ENCODE peak calls at places on chromosomes 13 and 19, in ten cellular contexts. S, G, O, X, N, R, A, W, V and Z are unnamed samples.
A peak's percentile ranks its signal among the peaks of the same experiment; 100 is the strongest.

GRCh38 chr19:19461671-19462622 is 53.4 kb downstream of the TSSK6 start:
- DNase-seq in N (no peak), R (peak; percentile 27), S (peak; percentile 94), O (peak; percentile 58), A (peak; percentile 64), X (peak; percentile 69), W (peak; percentile 44), G (peak; percentile 72), V (peak; percentile 81), Z (peak; percentile 66)

GRCh38 chr19:36266375-36266961 is 51.6 kb downstream of the ZNF146 start:
- DNase-seq in G (no peak), V (no peak), S (no peak), X (no peak), N (no peak), A (peak; percentile 66), W (peak; percentile 18), R (no peak), O (peak; percentile 29), Z (no peak)

GRCh38 chr19:5403968-5404640 is 51.1 kb upstream of the ZNRF4 start:
- DNase-seq in W (peak; percentile 79), O (peak; percentile 74), R (peak; percentile 95), A (peak; percentile 82), S (peak; percentile 99), V (peak; percentile 76), N (peak; percentile 86), X (peak; percentile 75), G (no peak), Z (peak; percentile 39)

GRCh38 chr13:39531646-39532045 is 71.3 kb downstream of the LHFPL6 start:
- DNase-seq in N (no peak), G (no peak), V (no peak), W (peak; percentile 25), X (no peak), O (no peak), R (no peak), A (no peak), S (no peak), Z (no peak)

GRCh38 chr13:62931901-62932883 is 1516.5 kb upstream of the PCDH20 start:
- DNase-seq in R (no peak), O (no peak), V (no peak), S (no peak), W (peak; percentile 1), G (no peak), X (no peak), A (no peak), N (no peak), Z (no peak)

GRCh38 chr13:40495620-40496001 is 170.8 kb downstream of the FOXO1 start:
- DNase-seq in X (no peak), G (no peak), S (no peak), O (no peak), A (no peak), V (no peak), W (no peak), N (no peak), R (no peak), Z (no peak)

GRCh38 chr13:27966641-27967202 is 2.4 kb downstream of the CDX2 start:
- DNase-seq in V (no peak), X (peak; percentile 34), O (no peak), R (no peak), G (peak; percentile 38), A (no peak), S (peak; percentile 90), W (no peak), N (no peak), Z (no peak)

GRCh38 chr13:29129616-29130015 is 309.5 kb downstream of the MTUS2 start:
- DNase-seq in R (no peak), V (no peak), O (no peak), S (no peak), A (no peak), X (no peak), G (no peak), W (no peak), N (no peak), Z (no peak)

GRCh38 chr13:64849174-64849573 is 2381.0 kb downstream of the PCDH9 start:
- DNase-seq in G (no peak), R (no peak), N (no peak), W (no peak), O (no peak), S (no peak), X (no peak), V (no peak), A (no peak), Z (no peak)

GRCh38 chr13:80133631-80134083 is 207.3 kb downstream of the SPRY2 start:
- DNase-seq in W (no peak), N (no peak), X (peak; percentile 44), O (no peak), G (no peak), V (no peak), A (peak; percentile 17), R (no peak), S (no peak), Z (no peak)

GRCh38 chr19:30722236-30722635 is 350.1 kb downstream of the ZNF536 start:
- DNase-seq in G (no peak), W (no peak), O (no peak), X (no peak), V (no peak), R (no peak), A (no peak), N (no peak), S (no peak), Z (no peak)

DNA sequence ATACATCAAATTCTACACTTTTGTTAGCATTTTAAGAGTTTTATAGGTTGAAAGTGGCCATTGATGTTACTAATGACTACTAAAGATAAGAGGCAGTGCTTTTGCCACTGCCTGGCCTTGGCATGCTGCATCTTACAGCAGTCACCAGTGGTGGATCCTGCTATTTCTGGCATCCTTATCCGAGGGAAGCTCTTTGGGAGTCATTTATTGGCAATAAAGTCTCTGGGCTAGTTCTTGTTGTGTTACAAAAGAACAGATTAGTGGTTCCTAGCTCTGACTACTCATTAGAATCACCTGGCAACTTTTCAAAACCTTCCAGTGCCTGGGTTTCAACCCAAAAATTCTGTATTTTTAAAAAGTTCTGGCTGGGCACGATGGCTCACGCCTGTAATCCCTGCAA is 94.5 kb downstream of the ZMYM2 start:
- DNase-seq in N (no peak), G (no peak), O (no peak), A (peak; percentile 38), S (no peak), X (no peak), V (no peak), W (peak; percentile 35), R (no peak), Z (no peak)
- TF ChIP-seq CTCF in N (no peak), G (no peak), O (no peak), A (no peak), S (no peak), X (no peak), V (no peak), W (no peak), R (no peak), Z (no peak)

DNA sequence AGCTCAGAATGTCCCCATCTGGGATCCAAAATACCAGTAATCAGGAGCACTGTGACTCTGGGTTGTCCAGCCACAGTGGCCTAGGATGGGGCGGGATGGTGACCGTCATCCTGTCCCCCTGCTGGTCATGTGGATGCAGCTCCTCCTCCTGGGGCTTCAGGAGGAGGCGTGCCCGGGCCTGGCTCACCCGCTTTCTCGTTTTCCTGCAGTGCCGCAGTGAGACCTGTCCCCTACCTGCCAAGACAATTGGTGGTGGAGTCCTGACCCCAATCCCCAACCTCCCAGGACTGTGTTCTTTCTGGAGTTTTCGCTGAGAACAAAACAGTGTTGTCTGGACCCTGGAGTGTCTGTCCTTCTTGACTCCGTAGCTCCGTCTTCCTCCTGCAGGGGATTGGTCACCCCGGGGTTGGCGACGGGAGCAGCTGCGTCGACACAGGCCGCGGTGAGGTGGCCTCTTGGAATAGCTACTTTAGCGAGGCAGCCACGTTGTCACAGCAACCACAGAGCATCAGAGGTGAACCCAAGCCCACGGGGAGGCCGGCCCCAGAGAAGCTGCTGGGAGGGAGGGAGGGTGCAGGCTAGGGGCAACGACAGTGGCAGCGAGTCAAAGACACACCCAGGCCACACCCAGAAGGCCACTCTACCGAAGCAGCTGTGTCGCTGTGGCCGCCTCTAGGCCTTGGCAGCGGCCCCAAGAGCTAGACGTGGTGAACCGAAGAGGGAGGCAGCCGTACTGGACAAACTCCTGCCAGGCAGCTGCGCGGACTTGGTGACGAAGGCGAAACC is 10.1 kb upstream of the EMC10 start:
- DNase-seq in W (peak; percentile 4), G (peak; percentile 71), R (peak; percentile 22), X (peak; percentile 72), V (no peak), S (peak; percentile 92), N (no peak), O (no peak), A (no peak), Z (no peak)
- TF ChIP-seq CTCF in W (no peak), G (peak; percentile 70), R (peak; percentile 63), X (no peak), V (no peak), S (peak; percentile 82), N (peak; percentile 48), O (peak; percentile 23), A (no peak), Z (peak; percentile 47)

DNA sequence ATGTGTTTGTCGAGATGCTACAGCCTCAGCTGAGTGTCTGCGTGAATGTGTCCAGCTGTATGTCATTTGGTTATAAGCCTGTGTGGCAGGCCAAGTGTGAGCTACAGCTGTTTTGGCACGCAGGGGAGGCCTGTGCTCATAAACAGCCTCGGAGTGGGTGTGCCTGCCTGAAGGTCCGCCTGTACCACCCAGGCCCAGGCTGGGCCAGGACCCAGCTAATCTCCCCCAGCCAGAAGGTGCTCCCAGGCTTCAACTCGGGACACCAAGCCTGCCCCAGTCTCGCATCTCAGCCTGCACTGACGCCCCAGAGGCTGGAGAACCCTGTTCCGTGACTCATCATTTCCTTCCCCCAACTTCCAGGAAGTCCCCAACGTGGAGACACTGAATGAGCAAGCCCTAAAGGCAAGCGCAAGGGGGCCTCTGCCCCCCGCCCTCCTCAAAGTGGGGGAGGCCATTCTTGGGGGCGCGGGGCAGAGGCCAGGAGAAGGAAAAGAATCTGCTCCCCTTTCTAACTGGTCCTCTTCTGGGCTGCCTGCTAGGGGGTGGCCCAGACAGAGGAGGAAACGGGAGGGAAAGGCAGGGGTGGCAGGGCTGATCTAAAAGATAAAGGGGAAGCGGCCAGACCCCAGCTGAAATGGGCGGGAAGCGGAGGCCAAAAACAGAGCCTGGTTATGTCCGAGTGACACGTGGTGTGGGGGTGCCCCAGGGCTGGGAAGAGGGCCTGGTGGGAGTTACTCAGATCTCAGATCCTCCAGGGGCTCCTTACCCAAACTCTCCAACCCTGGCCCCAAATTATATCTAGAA is 2.0 kb downstream of the SLC1A5 start:
- DNase-seq in X (peak; percentile 84), A (peak; percentile 77), G (peak; percentile 37), O (peak; percentile 67), W (peak; percentile 77), S (peak; percentile 78), R (no peak), N (no peak), V (peak; percentile 71), Z (peak; percentile 64)
- TF ChIP-seq CTCF in X (no peak), A (peak; percentile 9), G (no peak), O (no peak), W (no peak), S (no peak), R (no peak), N (no peak), V (no peak), Z (no peak)

DNA sequence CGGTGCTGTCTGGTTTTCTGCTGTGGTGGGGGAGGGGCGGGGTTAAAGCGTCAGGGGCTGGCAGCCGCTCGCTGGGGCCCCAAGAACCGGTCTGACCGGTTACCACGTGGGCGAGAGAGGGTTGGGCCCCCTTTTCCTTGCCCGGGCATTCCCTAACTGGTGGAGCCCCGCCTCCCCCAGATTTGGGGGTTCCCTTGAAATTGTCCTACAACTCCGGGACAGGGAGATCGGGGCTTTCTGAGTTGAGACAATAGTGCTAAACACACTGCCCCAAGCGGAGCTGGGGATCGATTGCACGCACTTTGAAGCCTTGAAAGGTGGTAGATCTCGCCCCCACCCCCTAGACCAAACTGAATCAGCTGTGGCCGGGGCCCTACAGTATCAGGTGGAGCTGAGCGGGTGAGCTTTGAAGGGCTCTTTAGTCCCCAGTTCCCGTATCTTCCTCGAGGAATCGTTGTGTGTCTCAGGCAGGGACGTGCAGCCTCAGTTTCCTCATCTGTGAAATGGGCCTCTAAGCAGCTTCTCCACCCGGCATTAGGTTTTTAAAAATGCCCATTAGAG is 4.8 kb downstream of the IER2 start:
- DNase-seq in A (peak; percentile 54), V (peak; percentile 83), R (peak; percentile 93), X (peak; percentile 97), W (peak; percentile 65), S (peak; percentile 94), N (no peak), O (peak; percentile 54), G (peak; percentile 69), Z (no peak)
- TF ChIP-seq CTCF in A (peak; percentile 9), V (peak; percentile 8), R (peak; percentile 30), X (no peak), W (peak; percentile 15), S (peak; percentile 70), N (peak; percentile 16), O (no peak), G (no peak), Z (peak; percentile 23)